ENCODE peak calls at places on chromosomes 12 and 14, in four cellular contexts. X is CD4-positive, alpha-beta T cell; S is CD8-positive, alpha-beta T cell; Y is left ventricle myocardium inferior. P is an unnamed sample. For H3K9me3, the result is how much of the 10 kb centered on the place peaks cover.

GRCh38 chr14:62497708-62498107 is 547.5 kb downstream of the KCNH5 start:
- DNase-seq in S (no peak), X (no peak), Y (no peak), P (no peak)

GRCh38 chr12:95336387-95337067 is 118.9 kb downstream of the VEZT start:
- DNase-seq in S (no peak), X (no peak), Y (peak), P (peak)

GRCh38 chr14:63616015-63616414 is 25.7 kb downstream of the WDR89 start:
- DNase-seq in X (no peak), Y (no peak), S (no peak), P (no peak)

GRCh38 chr12:52036587-52037171 is 14.6 kb upstream of the NR4A1 start:
- DNase-seq in S (peak), Y (peak), X (peak), P (peak)

GRCh38 chr14:36105401-36105800 is 71.1 kb downstream of the PTCSC3 start:
- DNase-seq in X (no peak), Y (no peak), S (no peak), P (no peak)

GRCh38 chr12:28650906-28651305 is 460.6 kb downstream of the CCDC91 start:
- DNase-seq in S (no peak), X (no peak), Y (no peak), P (no peak)

GRCh38 chr12:12689672-12690287 is 6.2 kb downstream of the GPR19 start:
- DNase-seq in X (no peak), S (no peak), Y (no peak), P (no peak)

GRCh38 chr12:40689576-40689975 is 2.7 kb upstream of the CNTN1 start:
- DNase-seq in S (no peak), Y (no peak), X (no peak), P (no peak)

GRCh38 chr12:68420225-68421008 is 88.3 kb upstream of the MDM1 start:
- DNase-seq in Y (no peak), X (no peak), S (no peak), P (no peak)

GRCh38 chr12:67541625-67541991 is 106.9 kb upstream of the DYRK2 start:
- DNase-seq in X (no peak), S (peak), Y (no peak), P (peak)

GRCh38 chr14:74569826-74570591 is 42.0 kb downstream of the LTBP2 start:
- DNase-seq in S (no peak), X (no peak), Y (no peak), P (peak)

GRCh38 chr12:29088611-29089219 is 60.4 kb upstream of the FAR2 start:
- DNase-seq in S (no peak), X (no peak), Y (no peak), P (no peak)

GRCh38 chr14:95119336-95119735 is 38.0 kb downstream of the DICER1 start:
- DNase-seq in Y (no peak), S (no peak), X (no peak), P (no peak)

GRCh38 chr14:105460116-105460515 is 14.5 kb upstream of the CRIP2 start:
- DNase-seq in Y (no peak), S (no peak), X (no peak), P (no peak)

GRCh38 chr12:21485998-21486397 is 15.4 kb downstream of the RECQL start:
- DNase-seq in X (no peak), Y (no peak), S (no peak), P (no peak)

GRCh38 chr14:53042480-53042879 is 91.6 kb upstream of the FERMT2 start:
- DNase-seq in Y (no peak), S (no peak), X (no peak), P (no peak)

GRCh38 chr14:50800032-50800431 is 30.9 kb downstream of the NIN start:
- DNase-seq in S (no peak), X (no peak), Y (no peak), P (no peak)

GRCh38 chr12:111868676-111869588 is 26.9 kb downstream of the MAPKAPK5 start:
- DNase-seq in S (no peak), Y (no peak), X (no peak), P (no peak)

GRCh38 chr12:13277278-13277677 is 80.8 kb downstream of the EMP1 start:
- DNase-seq in S (no peak), X (no peak), Y (no peak), P (no peak)

GRCh38 chr12:106248177-106248848 is 493 bp upstream of the CKAP4 start:
- DNase-seq in X (peak), Y (peak), S (peak), P (peak)

GRCh38 chr14:104557086-104557485 is 22.5 kb upstream of the C14orf180 start:
- DNase-seq in X (no peak), Y (peak), S (no peak), P (peak)

GRCh38 chr14:51692646-51693045 is 40.9 kb downstream of the FRMD6 start:
- DNase-seq in S (no peak), X (no peak), Y (no peak), P (no peak)

GRCh38 chr12:16324300-16324699 is 23.1 kb upstream of the MGST1 start:
- DNase-seq in X (no peak), Y (no peak), S (no peak), P (no peak)

GRCh38 chr14:34872822-34873590 is 2.2 kb downstream of the BAZ1A start:
- DNase-seq in Y (no peak), S (no peak), X (peak), P (no peak)

GRCh38 chr14:28831126-28831525 is 64.5 kb downstream of the FOXG1 start:
- DNase-seq in X (no peak), Y (no peak), S (no peak), P (peak)

GRCh38 chr14:41505491-41505890 is 101.2 kb upstream of the LRFN5 start:
- DNase-seq in X (no peak), S (no peak), Y (no peak), P (no peak)

GRCh38 chr14:37343307-37344094 is 145.8 kb downstream of the MIPOL1 start:
- DNase-seq in X (no peak), S (no peak), Y (no peak), P (no peak)

GRCh38 chr12:129186952-129187351 is 333.7 kb downstream of the GLT1D1 start:
- DNase-seq in X (no peak), S (no peak), Y (no peak), P (peak)

GRCh38 chr14:103091041-103091882 is 3.3 kb upstream of the EXOC3L4 start:
- DNase-seq in S (peak), Y (peak), X (peak), P (peak)

GRCh38 chr14:105343194-105343593 is 28.6 kb downstream of the PACS2 start:
- DNase-seq in S (no peak), Y (no peak), X (no peak), P (no peak)

GRCh38 chr12:118061876-118062791 is 1.2 kb upstream of the WSB2 start:
- DNase-seq in Y (peak), S (no peak), X (no peak), P (peak)

GRCh38 chr12:124909831-124910560 is 4.5 kb downstream of the UBC start:
- DNase-seq in S (no peak), X (no peak), Y (no peak), P (no peak)

GRCh38 chr12:9064201-9064814 is 51.4 kb downstream of the A2M start:
- DNase-seq in Y (peak), S (peak), X (peak), P (no peak)

GRCh38 chr12:124390442-124391116 is 95.7 kb downstream of the RFLNA start:
- DNase-seq in X (no peak), S (no peak), Y (peak), P (no peak)

GRCh38 chr12:54442071-54442470 is 23.0 kb upstream of the ITGA5 start:
- DNase-seq in S (no peak), X (no peak), Y (no peak), P (no peak)

GRCh38 chr12:20257311-20257710 is 111.0 kb upstream of the PDE3A start:
- DNase-seq in X (no peak), Y (no peak), S (no peak), P (no peak)
- TF ChIP-seq CTCF in X (no peak), Y (no peak), S (no peak), P (no peak)

DNA sequence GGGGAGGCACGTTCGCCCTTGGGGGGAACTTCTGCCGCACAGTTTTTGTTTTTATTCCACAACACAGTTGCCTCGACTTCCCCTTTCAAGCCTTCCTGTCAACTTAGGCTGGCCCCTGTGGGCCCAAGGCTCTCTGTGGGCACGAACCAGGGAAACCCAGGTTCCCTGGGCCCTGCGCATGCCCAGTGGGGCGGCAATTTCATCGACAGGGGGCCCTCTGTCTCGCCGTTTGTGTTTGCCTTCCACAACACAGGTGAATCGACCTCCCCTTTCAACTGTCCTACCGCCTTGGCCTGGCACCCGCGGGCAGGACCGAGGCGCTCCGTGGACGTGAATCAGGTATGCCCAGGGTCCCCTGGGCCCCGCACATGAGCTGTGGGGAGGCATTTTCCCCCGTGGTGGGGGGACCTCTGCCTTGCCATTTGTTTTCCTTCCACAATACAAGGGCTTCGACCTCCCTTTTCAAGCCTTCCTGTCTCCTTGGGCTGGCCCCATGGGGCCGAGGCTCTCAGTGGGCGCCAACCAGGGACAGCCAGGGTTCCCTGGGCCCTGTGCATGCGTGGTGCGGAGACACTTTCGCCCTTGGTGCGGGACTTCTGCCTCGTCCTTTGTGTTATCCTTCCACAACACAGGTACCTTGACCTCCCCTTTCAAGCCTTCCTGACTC is 354.0 kb downstream of the ALG10 start:
- DNase-seq in Y (no peak), S (no peak), X (no peak), P (no peak)
- H3K9me3 ChIP-seq in Y (half or more), S (under half), X (under half), P (under half)

GRCh38 chr12:122399254-122399591 is 23.2 kb downstream of the CLIP1 start:
- DNase-seq in S (no peak), Y (no peak), X (no peak), P (no peak)

GRCh38 chr12:122392411-122392810 is 30.1 kb downstream of the CLIP1 start:
- DNase-seq in S (no peak), Y (no peak), X (no peak), P (no peak)

GRCh38 chr12:122393822-122394221 is 28.6 kb downstream of the CLIP1 start:
- DNase-seq in X (no peak), S (no peak), Y (no peak), P (no peak)

GRCh38 chr12:122395319-122395718 is 27.1 kb downstream of the CLIP1 start:
- DNase-seq in Y (no peak), X (no peak), S (no peak), P (no peak)

GRCh38 chr12:122394626-122395194 is 27.8 kb downstream of the CLIP1 start:
- DNase-seq in S (no peak), Y (peak), X (no peak), P (no peak)
- H3K27ac ChIP-seq in S (no peak), Y (peak), X (no peak), P (no peak)

GRCh38 chr14:21066882-21067502 is 3.1 kb upstream of the ARHGEF40 start:
- DNase-seq in X (no peak), Y (no peak), S (no peak), P (no peak)
- TF ChIP-seq CTCF in X (peak), Y (no peak), S (no peak), P (peak)

DNA sequence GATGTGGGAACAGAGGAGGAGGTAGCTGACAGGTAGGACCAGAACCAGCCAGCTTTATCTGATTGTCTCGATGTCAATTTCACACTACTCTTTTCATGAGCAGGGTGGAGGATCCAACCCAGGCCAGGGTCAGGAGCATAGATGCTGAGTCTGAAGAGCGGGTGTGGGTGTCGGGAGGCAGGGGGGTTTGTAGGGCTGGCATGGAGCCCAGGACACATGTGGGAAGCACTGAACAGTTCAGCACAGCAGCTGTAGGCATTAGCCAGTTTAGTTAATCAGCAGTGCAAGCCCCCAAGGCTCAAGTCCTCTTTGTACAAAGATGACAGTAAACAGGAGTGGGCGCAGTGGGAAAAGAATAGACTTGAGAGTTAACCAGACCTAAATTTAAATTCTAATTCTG is 213.6 kb downstream of the PELI2 start:
- DNase-seq in Y (no peak), X (no peak), S (no peak), P (no peak)
- H3K9me3 ChIP-seq in Y (under half), X (under half), S (under half), P (under half)

DNA sequence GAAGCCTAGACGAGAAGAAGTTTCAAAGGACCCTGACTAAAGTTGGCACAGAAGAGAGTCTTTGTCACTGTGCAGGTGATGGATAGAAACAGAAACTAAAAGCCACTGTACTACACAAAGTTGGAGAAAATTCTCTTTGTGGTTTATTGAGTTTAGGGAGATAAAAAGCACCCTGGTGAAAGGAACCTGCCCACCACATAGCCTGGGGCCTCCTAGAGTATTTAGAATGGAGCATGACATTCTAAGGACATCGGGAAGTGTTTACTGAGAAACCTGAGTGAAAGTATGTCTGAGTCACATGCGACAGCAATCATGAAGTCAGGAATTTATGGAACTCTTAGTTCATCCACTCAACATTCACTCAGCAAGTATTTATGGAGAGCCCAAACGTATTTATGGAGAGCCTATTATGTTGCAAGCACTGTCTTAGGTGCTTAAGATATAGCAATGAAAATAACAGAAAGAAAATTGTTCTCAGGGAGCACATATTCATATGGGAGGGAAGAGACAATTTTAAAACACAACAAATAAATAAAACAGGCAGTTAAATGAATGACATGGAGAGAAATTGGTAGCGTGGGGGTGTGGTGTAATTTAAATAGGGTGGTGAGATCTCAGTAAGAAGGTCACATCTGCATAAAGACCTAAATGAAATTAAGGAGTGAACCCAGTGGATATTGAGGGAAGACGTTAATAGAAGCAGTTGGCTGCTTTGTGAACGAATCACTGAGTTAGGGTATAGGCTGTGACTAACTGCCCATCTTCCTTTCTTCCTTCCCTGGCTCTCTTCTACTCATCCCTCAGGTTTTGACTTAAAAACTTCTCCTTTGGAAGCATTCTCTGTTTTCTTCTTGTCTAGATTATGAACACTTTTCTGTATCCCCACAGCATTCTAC is 65.0 kb downstream of the BTG1 start:
- DNase-seq in S (no peak), X (no peak), Y (no peak), P (no peak)
- H3K27ac ChIP-seq in S (peak), X (no peak), Y (peak), P (no peak)

P was measured in WERI-Rb-1.